ENCODE peak calls at places on chromosomes 5 and 9, in four cellular contexts. L is GM12878, D is K562, Z is HepG2. H is an unnamed sample.
A peak's percentile ranks its signal among the peaks of the same experiment; 100 is the strongest.

GRCh38 chr5:109416882-109417281 is 7.1 kb upstream of the PJA2 start:
- DNase-seq in Z (no peak), L (no peak), D (no peak), H (no peak)

GRCh38 chr9:113431181-113431580 is 20.6 kb downstream of the C9orf43 start:
- DNase-seq in L (no peak), Z (no peak), D (no peak), H (no peak)

GRCh38 chr9:124122813-124123462 is 111.4 kb downstream of the LHX2 start:
- DNase-seq in L (no peak), Z (no peak), D (no peak), H (no peak)

GRCh38 chr9:133250741-133251170 is 24.2 kb downstream of the ABO start:
- DNase-seq in Z (no peak), L (no peak), D (no peak), H (no peak)

GRCh38 chr9:33380390-33381094 is 21.8 kb downstream of the AQP7 start:
- DNase-seq in D (no peak), L (no peak), Z (no peak), H (peak; percentile 27)

GRCh38 chr5:129406440-129406839 is 53.7 kb upstream of the ADAMTS19 start:
- DNase-seq in L (no peak), Z (no peak), D (no peak), H (no peak)

GRCh38 chr5:140672455-140673186 is 755 bp downstream of the DND1 start:
- DNase-seq in Z (no peak), D (no peak), L (no peak), H (no peak)

GRCh38 chr5:176646707-176647029 is 616 bp upstream of the TSPAN17 start:
- DNase-seq in L (no peak), D (no peak), Z (no peak), H (no peak)

GRCh38 chr5:40220260-40220659 is 459.5 kb upstream of the PTGER4 start:
- DNase-seq in D (no peak), L (no peak), Z (no peak), H (no peak)

GRCh38 chr5:127919006-127919796 is 164.4 kb upstream of the SLC12A2 start:
- DNase-seq in L (no peak), D (no peak), Z (no peak), H (no peak)

GRCh38 chr5:169408166-169408565 is 107.2 kb upstream of the SLIT3 start:
- DNase-seq in L (no peak), D (no peak), Z (no peak), H (peak; percentile 7)

DNA sequence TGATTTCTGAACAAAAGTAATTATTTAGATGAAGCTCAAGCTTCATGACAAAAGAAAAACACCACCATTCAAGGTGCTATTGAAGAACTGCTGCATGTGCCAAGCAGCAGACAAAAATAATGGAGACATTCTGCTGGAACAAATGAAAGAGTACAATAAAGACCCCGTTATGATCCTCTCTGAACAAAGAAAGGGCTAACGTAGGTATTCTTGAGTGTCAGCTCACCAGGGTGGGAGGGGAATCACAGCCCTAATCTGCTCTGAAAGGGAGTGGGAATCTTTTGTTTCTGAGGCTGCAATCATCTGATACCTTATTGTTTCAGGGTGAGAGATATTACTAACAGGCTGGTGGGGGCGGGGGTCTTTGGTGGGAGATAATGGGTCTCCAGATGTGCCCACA is 15.4 kb downstream of the CEMIP2 start:
- DNase-seq in Z (no peak), L (no peak), D (no peak), H (no peak)
- H3K4me3 ChIP-seq in Z (no peak overlapping the region), L (no peak overlapping the region), D (no peak overlapping the region), H (no peak overlapping the region)

GRCh38 chr5:36298546-36298945 is 3.2 kb downstream of the RANBP3L start:
- DNase-seq in D (no peak), Z (no peak), L (no peak), H (no peak)

GRCh38 chr5:36300181-36300926 is 1.3 kb downstream of the RANBP3L start:
- DNase-seq in Z (no peak), D (no peak), L (no peak), H (no peak)

GRCh38 chr5:36304095-36304494 is 2.4 kb upstream of the RANBP3L start:
- DNase-seq in Z (no peak), L (no peak), D (no peak), H (no peak)

GRCh38 chr5:36300927-36301540 is 668 bp downstream of the RANBP3L start:
- DNase-seq in D (no peak), L (no peak), Z (no peak), H (no peak)

GRCh38 chr5:36301858-36302603 is at the start of gene RANBP3L:
- DNase-seq in L (no peak), D (no peak), Z (no peak), H (no peak)
- TF ChIP-seq REST in L (no peak), D (no peak), Z (no peak), H (no peak)

GRCh38 chr5:1467341-1468246 is 22.4 kb upstream of the SLC6A3 start:
- DNase-seq in D (no peak), Z (no peak), L (no peak), H (no peak)

GRCh38 chr5:1465966-1466471 is 20.8 kb upstream of the SLC6A3 start:
- DNase-seq in D (no peak), L (no peak), Z (no peak), H (no peak)

GRCh38 chr5:1466631-1467265 is 21.5 kb upstream of the SLC6A3 start:
- DNase-seq in D (no peak), L (no peak), Z (no peak), H (no peak)

GRCh38 chr5:1468629-1469527 is 23.6 kb upstream of the SLC6A3 start:
- DNase-seq in D (no peak), Z (no peak), L (no peak), H (no peak)

DNA sequence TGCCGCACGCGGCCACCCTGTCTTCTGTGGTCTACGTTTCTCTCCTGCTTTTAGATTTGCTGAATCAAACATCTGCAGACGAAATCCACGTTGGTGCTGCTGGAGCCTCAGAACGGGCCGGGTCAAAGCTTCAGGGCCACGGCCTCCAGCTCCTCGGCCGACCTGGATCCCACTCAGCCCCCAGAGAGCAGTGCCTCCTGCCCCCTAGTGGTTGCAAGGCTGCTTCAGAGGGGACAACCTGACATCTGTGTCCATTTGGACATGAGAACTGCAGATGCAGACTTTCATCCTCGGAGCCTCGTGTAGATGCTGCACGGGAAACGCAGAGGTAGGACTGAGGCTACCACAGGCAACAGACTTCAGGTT is 23.0 kb upstream of the SLC6A3 start:
- DNase-seq in L (no peak), D (peak; percentile 48), Z (peak; percentile 27), H (no peak)
- TF ChIP-seq BHLHE40 in L (no peak), D (no peak), Z (no peak), H (no peak)

GRCh38 chr5:178780581-178781498 is 50.4 kb upstream of the ZNF354A start:
- DNase-seq in D (no peak), L (no peak), Z (no peak), H (no peak)

GRCh38 chr5:178774866-178775539 is 44.5 kb upstream of the ZNF354A start:
- DNase-seq in Z (no peak), L (no peak), D (no peak), H (no peak)

GRCh38 chr5:178778919-178779318 is 48.5 kb upstream of the ZNF354A start:
- DNase-seq in L (no peak), Z (peak; percentile 71), D (no peak), H (no peak)

GRCh38 chr5:178774446-178774845 is 44.0 kb upstream of the ZNF354A start:
- DNase-seq in L (no peak), D (no peak), Z (no peak), H (no peak)

GRCh38 chr5:178777557-178777956 is 47.1 kb upstream of the ZNF354A start:
- DNase-seq in D (no peak), Z (no peak), L (no peak), H (no peak)
- H3K4me3 ChIP-seq in D (no peak overlapping the region), Z (no peak overlapping the region), L (no peak overlapping the region), H (no peak overlapping the region)

GRCh38 chr5:159121061-159121460 is 21.3 kb upstream of the EBF1 start:
- DNase-seq in D (no peak), L (no peak), Z (no peak), H (no peak)
- TF ChIP-seq REST in D (no peak), L (no peak), Z (no peak), H (no peak)

DNA sequence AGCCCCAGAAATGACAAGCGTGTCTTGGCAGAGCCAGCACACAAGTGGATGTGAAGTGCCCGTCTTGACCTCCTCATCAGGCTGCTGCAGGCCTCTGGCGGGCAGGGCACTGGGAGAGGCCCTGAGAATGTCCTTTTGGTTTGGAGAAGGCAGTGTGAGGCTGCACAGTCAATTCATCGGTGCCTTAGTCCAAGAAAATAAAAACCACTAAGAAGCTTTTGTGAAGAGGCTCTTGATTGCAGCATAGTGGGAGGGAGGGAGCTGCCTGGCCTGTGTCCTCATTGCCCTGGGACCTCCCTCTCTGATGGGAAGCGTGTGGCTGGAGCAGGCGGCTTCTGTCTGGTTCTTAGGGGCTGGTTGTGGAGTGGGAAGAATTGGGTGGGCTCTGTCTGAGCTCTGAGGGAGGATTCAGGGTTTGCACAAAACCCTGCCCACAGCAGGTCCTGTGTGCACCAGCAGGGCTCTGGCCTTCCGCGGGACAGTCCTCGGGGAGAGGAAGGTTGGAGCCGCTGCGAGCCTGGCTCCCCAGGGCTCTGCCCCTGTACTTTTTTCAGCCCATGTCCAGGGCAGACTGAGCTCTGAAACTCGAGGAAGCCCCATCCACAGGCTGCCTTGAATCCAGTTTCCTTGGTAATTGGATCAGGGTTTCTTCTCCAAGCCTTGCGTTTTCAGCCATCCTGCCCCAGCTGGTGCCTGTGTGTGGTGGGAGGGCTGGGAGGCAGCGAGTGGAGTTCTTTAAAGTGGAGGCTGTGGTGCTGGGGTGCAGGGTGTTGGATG is 1.1 kb downstream of the HRCT1 start:
- DNase-seq in D (no peak), Z (no peak), L (no peak), H (no peak)
- TF ChIP-seq BHLHE40 in D (no peak), Z (no peak), L (no peak), H (no peak)